ENCODE peak calls at places on chromosomes 7 and 10, in five cellular contexts. A is GM12878, S is HepG2, U is SK-N-SH, J is K562. Y is an unnamed sample.

GRCh38 chr10:31321396-31321941 is 2.5 kb downstream of the ZEB1 start:
- DNase-seq in A (no peak), S (no peak), U (peak), J (no peak), Y (no peak)

GRCh38 chr10:71481746-71482410 is 85.2 kb downstream of the CDH23 start:
- DNase-seq in A (no peak), S (no peak), U (no peak), J (no peak), Y (no peak)

GRCh38 chr10:30781571-30782542 is 152.3 kb upstream of the LYZL2 start:
- DNase-seq in A (no peak), S (no peak), U (peak), J (no peak), Y (no peak)

GRCh38 chr10:9709849-9710248 is 1307.8 kb upstream of the CELF2 start:
- DNase-seq in A (no peak), S (no peak), U (no peak), J (no peak), Y (no peak)

GRCh38 chr10:46104071-46104585 is 58.1 kb upstream of the MSMB start:
- DNase-seq in A (no peak), S (no peak), U (no peak), J (no peak), Y (no peak)

GRCh38 chr10:69938541-69938991 is 114.1 kb upstream of the MACROH2A2 start:
- DNase-seq in A (no peak), S (no peak), U (no peak), J (no peak), Y (no peak)

GRCh38 chr10:94361161-94361794 is 1.5 kb downstream of the NOC3L start:
- DNase-seq in A (peak), S (peak), U (peak), J (no peak), Y (no peak)

GRCh38 chr10:3568392-3568791 is 216.6 kb downstream of the KLF6 start:
- DNase-seq in A (no peak), S (no peak), U (no peak), J (no peak), Y (no peak)

GRCh38 chr7:151366141-151366871 is 24.7 kb downstream of the NUB1 start:
- DNase-seq in A (no peak), S (no peak), U (no peak), J (no peak), Y (peak)

GRCh38 chr10:3119796-3120459 is 52.6 kb downstream of the PFKP start:
- DNase-seq in A (no peak), S (no peak), U (peak), J (peak), Y (no peak)

GRCh38 chr10:27819781-27820531 is 74.3 kb upstream of the MKX start:
- DNase-seq in A (no peak), S (peak), U (no peak), J (no peak), Y (no peak)

GRCh38 chr7:116628971-116629586 is 42.9 kb upstream of the MET start:
- DNase-seq in A (no peak), S (no peak), U (no peak), J (no peak), Y (no peak)

GRCh38 chr7:1455241-1455939 is 3.9 kb downstream of the MICALL2 start:
- DNase-seq in A (no peak), S (no peak), U (no peak), J (no peak), Y (no peak)

GRCh38 chr10:24415455-24416169 is 206.7 kb downstream of the KIAA1217 start:
- DNase-seq in A (no peak), S (no peak), U (peak), J (no peak), Y (no peak)

GRCh38 chr10:92573091-92573797 is 649 bp downstream of the IDE start:
- DNase-seq in A (no peak), S (no peak), U (peak), J (peak), Y (peak)

GRCh38 chr7:74178632-74179031 is 4.5 kb downstream of the EIF4H start:
- DNase-seq in A (no peak), S (no peak), U (no peak), J (no peak), Y (no peak)

GRCh38 chr10:10126231-10126630 is 891.4 kb upstream of the CELF2 start:
- DNase-seq in A (no peak), S (no peak), U (no peak), J (no peak), Y (no peak)

GRCh38 chr7:69808401-69808800 is 210.1 kb downstream of the AUTS2 start:
- DNase-seq in A (no peak), S (no peak), U (no peak), J (no peak), Y (no peak)

GRCh38 chr7:44463169-44463808 is 27.2 kb downstream of the NUDCD3 start:
- DNase-seq in A (no peak), S (no peak), U (no peak), J (no peak), Y (no peak)

GRCh38 chr10:93204494-93205485 is 131.1 kb downstream of the CYP26A1 start:
- DNase-seq in A (no peak), S (no peak), U (no peak), J (no peak), Y (no peak)

DNA sequence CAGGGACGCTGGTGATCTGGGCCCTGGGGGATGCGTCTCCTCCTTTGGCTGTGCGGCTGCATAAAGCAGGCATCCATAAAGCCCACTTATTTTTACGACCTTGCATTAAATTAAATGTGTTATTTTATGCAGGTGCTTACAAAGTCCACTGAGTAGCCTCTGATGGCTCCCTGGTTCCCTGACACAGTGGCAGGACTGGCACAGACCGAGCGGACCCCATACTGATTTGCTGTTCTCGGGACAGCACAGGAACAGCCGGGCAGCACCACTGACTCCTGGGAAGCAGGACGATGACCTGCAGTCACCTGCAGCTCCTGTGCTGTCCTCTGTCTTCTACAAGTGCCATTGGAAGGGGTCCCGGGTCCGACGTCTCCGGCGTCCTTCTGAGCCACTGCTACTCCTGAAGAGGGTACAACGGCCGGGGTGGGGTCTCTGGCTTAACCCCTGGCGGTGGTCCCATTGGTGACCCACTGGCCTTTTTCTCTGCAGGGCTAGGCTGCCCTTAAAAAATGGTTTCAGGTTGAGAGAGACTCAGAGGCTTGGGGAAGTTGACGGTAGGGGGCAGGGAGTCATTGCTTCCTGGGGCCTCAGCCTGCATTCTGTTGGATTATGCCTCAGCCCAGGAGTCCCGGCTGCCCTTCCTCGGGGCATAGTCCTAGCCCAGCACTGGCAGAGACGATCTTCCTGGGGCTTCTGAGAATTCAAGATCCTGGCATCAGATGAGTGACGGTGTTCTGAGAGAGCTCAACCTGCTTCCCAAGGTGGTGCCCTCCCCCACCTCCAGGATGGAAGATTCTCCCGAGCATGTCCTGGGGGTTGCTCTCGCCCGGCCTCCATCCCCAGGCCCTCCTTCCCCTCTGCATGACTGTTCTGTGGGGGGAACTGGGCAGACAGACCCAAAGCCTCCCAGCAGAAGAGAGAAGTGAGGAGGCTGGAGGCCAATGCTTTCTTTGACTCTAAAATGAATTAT is 330.1 kb downstream of the ADARB2 start:
- DNase-seq in A (no peak), S (no peak), U (no peak), J (no peak), Y (no peak)
- TF ChIP-seq USF2 in A (no peak), S (no peak), U (no peak), J (no peak), Y (no peak)

DNA sequence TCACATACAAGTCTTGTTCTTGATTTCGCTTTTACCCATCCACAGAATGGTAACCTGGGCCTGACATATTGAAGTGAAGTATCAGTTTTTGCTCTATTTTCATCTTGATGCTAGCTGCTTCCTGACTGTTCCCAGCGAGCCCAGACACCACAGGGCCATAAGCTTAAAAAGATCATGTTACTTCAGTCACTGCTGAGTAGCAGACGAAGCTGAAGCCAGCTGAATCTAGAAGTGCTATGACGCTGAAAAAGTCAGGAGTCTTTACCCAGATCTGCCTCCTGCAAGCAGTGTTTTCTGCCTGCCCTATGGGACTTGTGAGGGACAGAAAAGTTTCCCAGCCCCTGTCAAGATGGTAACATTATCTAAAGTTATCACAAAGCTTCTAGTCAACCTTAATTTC is 2.7 kb upstream of the PRXL2A start:
- DNase-seq in A (no peak), S (no peak), U (no peak), J (no peak), Y (no peak)
- TF ChIP-seq GABPA in A (no peak), S (no peak), U (no peak), J (no peak), Y (no peak)

GRCh38 chr7:77866791-77867190 is 68.2 kb downstream of the PHTF2 start:
- DNase-seq in A (no peak), S (peak), U (no peak), J (no peak), Y (no peak)
- TF ChIP-seq USF2 in A (no peak), S (no peak), U (no peak), J (no peak), Y (no peak)

DNA sequence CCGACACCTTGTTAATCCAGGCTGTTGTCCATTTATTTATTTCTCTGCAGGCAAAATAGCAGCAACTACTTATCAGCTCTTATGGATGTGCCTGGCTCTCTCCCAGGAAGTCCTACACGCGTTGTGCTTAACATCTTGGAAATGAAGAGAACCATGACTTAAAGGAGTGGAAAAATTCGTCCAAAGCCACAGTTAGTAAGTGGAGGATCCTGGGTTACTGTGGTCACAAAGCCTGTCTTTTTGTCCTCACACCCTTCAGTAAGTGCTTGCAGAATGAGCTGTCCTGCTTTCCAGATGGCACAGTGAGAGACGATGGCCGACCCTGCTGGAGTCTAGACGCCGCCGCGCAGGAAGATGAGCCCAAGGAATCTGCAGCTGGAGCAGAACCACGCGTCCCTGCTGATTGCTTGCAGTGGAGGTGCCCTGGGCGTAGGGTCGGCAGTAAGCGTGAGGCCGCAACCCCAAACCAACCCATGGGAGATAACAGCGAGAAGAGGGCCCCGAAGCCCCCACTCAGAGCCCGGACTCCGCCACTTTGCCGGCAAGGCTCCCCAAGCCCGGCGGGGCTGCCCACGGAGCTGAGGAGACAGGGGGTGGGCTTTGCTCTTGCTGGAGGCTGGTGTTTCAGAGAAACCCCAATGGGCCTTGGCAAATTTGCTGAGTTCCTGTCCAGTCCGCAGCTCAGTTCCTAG is 178.6 kb downstream of the CXCL12 start:
- DNase-seq in A (no peak), S (no peak), U (no peak), J (no peak), Y (no peak)
- TF ChIP-seq GABPA in A (no peak), S (no peak), U (no peak), J (no peak), Y (no peak)

GRCh38 chr7:36881206-36881605 is 156.9 kb upstream of the AOAH start:
- DNase-seq in A (no peak), S (no peak), U (no peak), J (no peak), Y (no peak)
- TF ChIP-seq USF2 in A (no peak), S (no peak), U (no peak), J (no peak), Y (no peak)

GRCh38 chr10:103231047-103231551 is 14.6 kb upstream of the RPEL1 start:
- DNase-seq in A (no peak), S (peak), U (no peak), J (no peak), Y (no peak)
- TF ChIP-seq GABPA in A (no peak), S (no peak), U (no peak), J (no peak), Y (no peak)

GRCh38 chr7:126790763-126791162 is 462.0 kb downstream of the GRM8 start:
- DNase-seq in A (no peak), S (no peak), U (no peak), J (no peak), Y (no peak)

GRCh38 chr7:126791306-126791705 is 461.4 kb downstream of the GRM8 start:
- DNase-seq in A (no peak), S (no peak), U (no peak), J (no peak), Y (no peak)

DNA sequence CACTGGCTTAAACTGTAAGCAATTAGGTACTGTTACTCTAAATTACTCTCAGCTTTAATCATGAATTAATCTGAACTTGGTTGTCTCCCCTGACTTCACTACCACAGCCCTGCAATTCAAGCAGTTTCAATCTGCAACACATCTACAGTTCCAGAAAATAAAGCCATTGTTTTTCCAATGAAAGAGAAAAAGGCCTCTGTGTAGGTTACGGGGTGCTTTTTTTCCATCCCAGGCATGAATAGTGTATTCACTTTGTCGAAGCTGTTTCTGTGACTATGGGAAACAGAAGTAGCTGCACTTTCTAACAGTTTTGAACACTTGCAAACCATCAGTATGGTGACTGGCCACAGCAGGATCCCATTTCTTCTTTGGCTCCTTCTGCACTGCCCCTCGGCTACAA is 460.2 kb downstream of the GRM8 start:
- DNase-seq in A (no peak), S (no peak), U (no peak), J (no peak), Y (no peak)
- TF ChIP-seq USF2 in A (no peak), S (no peak), U (no peak), J (no peak), Y (no peak)

DNA sequence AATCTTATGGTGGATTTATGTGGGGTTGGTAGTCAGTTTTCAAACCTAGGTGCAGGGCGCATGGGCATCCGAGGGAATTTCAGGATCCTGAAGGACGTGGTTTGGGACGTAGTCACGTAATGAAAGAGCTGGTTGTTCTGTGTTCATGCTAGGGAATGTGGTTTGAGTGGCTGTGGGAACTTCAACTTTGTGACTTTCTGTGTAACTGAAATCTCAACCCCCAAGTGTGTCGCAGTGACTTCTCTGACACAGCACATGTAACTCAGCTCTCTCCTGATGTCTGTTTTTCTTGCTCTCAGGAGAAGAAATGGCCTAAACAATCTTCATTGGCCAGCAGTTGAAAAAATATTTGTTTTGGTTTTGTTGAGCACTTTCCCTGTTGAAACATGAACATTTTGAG is 199.0 kb downstream of the PTEN start:
- DNase-seq in A (no peak), S (no peak), U (no peak), J (no peak), Y (no peak)
- TF ChIP-seq GABPA in A (no peak), S (no peak), U (no peak), J (no peak), Y (no peak)

GRCh38 chr7:51970961-51971655 is 654.5 kb upstream of the COBL start:
- DNase-seq in A (no peak), S (no peak), U (no peak), J (no peak), Y (no peak)
- TF ChIP-seq USF2 in A (no peak), S (no peak), U (no peak), J (no peak), Y (no peak)

GRCh38 chr7:75951506-75951905 is 36.6 kb downstream of the POR start:
- DNase-seq in A (no peak), S (peak), U (peak), J (no peak), Y (no peak)
- TF ChIP-seq GABPA in A (no peak), S (no peak), U (no peak), J (no peak), Y (no peak)

Y was measured in H1.